ENCODE peak calls at places on chromosomes 1 and 21, in nine cellular contexts. C is body of pancreas, J is A549, H is IMR-90, N is tibial nerve, K is Peyer's patch, L is uterus, X is testis, Y is ovary. V is an unnamed sample. For H3K9me3, the result is how much of the 10 kb centered on the place peaks cover.

GRCh38 chr1:214584805-214585766 is 17.9 kb upstream of the CENPF start:
- DNase-seq in C (no peak), J (peak), H (peak), N (no peak), K (no peak), L (no peak), X (no peak), Y (no peak), V (no peak)

GRCh38 chr1:93620841-93621210 is 60.8 kb downstream of the BCAR3 start:
- DNase-seq in C (no peak), J (no peak), H (no peak), N (no peak), K (no peak), L (no peak), X (peak), Y (no peak), V (no peak)

GRCh38 chr1:21099034-21099868 is 77.4 kb downstream of the EIF4G3 start:
- DNase-seq in C (no peak), J (no peak), H (peak), N (no peak), K (no peak), L (no peak), X (no peak), Y (no peak), V (no peak)

GRCh38 chr1:67948155-67949075 is 102.0 kb downstream of the DIRAS3 start:
- DNase-seq in C (no peak), J (no peak), H (peak), N (no peak), K (no peak), L (no peak), X (no peak), Y (no peak), V (no peak)

GRCh38 chr1:117059334-117059677 is 820 bp upstream of the TTF2 start:
- DNase-seq in C (peak), J (peak), H (no peak), N (peak), K (peak), L (no peak), X (peak), Y (peak), V (no peak)

GRCh38 chr1:218823291-218823900 is 350.3 kb upstream of the LYPLAL1 start:
- DNase-seq in C (no peak), J (no peak), H (peak), N (no peak), K (no peak), L (no peak), X (no peak), Y (no peak), V (no peak)

GRCh38 chr1:234655328-234656069 is 45.5 kb upstream of the IRF2BP2 start:
- DNase-seq in C (no peak), J (no peak), H (no peak), N (no peak), K (no peak), L (no peak), X (no peak), Y (no peak), V (no peak)

GRCh38 chr1:18871401-18872070 is 12.1 kb upstream of the TAS1R2 start:
- DNase-seq in C (no peak), J (no peak), H (no peak), N (no peak), K (no peak), L (no peak), X (no peak), Y (no peak), V (no peak)

GRCh38 chr1:26582836-26583460 is 53.4 kb downstream of the RPS6KA1 start:
- DNase-seq in C (no peak), J (no peak), H (peak), N (no peak), K (no peak), L (no peak), X (no peak), Y (no peak), V (no peak)

GRCh38 chr1:194069168-194069830 is 882.9 kb upstream of the B3GALT2 start:
- DNase-seq in C (no peak), J (no peak), H (peak), N (no peak), K (no peak), L (peak), X (peak), Y (no peak), V (no peak)

GRCh38 chr1:154190550-154190949 is 1.4 kb downstream of the TPM3 start:
- DNase-seq in C (no peak), J (no peak), H (peak), N (no peak), K (no peak), L (no peak), X (no peak), Y (no peak), V (no peak)

GRCh38 chr1:176949033-176949662 is 215.4 kb downstream of the ASTN1 start:
- DNase-seq in C (peak), J (peak), H (peak), N (no peak), K (peak), L (no peak), X (peak), Y (peak), V (no peak)

GRCh38 chr1:41918450-41919043 is at the start of gene HIVEP3:
- DNase-seq in C (no peak), J (peak), H (no peak), N (no peak), K (no peak), L (no peak), X (peak), Y (no peak), V (no peak)

GRCh38 chr1:1562556-1563195 is 12.0 kb downstream of the SSU72 start:
- DNase-seq in C (no peak), J (no peak), H (no peak), N (no peak), K (no peak), L (no peak), X (no peak), Y (no peak), V (no peak)

GRCh38 chr1:40896482-40896881 is 34.3 kb upstream of the CITED4 start:
- DNase-seq in C (no peak), J (no peak), H (no peak), N (no peak), K (no peak), L (no peak), X (no peak), Y (no peak), V (no peak)

GRCh38 chr1:28171246-28171645 is 5.2 kb downstream of the PTAFR start:
- DNase-seq in C (no peak), J (no peak), H (no peak), N (no peak), K (peak), L (no peak), X (no peak), Y (no peak), V (no peak)

GRCh38 chr1:37759451-37759850 is 5.5 kb downstream of the EPHA10 start:
- DNase-seq in C (no peak), J (no peak), H (no peak), N (no peak), K (no peak), L (no peak), X (no peak), Y (no peak), V (no peak)

GRCh38 chr1:36962991-36963390 is 71.3 kb downstream of the GRIK3 start:
- DNase-seq in C (no peak), J (no peak), H (no peak), N (no peak), K (no peak), L (no peak), X (no peak), Y (no peak), V (no peak)

GRCh38 chr1:70227439-70227838 is 6.3 kb downstream of the SRSF11 start:
- DNase-seq in C (no peak), J (no peak), H (peak), N (no peak), K (no peak), L (no peak), X (no peak), Y (no peak), V (no peak)

GRCh38 chr1:234844479-234845031 is 234.6 kb upstream of the IRF2BP2 start:
- DNase-seq in C (no peak), J (no peak), H (peak), N (no peak), K (no peak), L (no peak), X (no peak), Y (no peak), V (no peak)

GRCh38 chr1:13494025-13494424 is 19.8 kb downstream of the LRRC38 start:
- DNase-seq in C (no peak), J (no peak), H (no peak), N (no peak), K (no peak), L (no peak), X (no peak), Y (no peak), V (no peak)

GRCh38 chr1:15701784-15702183 is 17.7 kb downstream of the PLEKHM2 start:
- DNase-seq in C (no peak), J (no peak), H (no peak), N (no peak), K (no peak), L (no peak), X (no peak), Y (no peak), V (no peak)

GRCh38 chr1:15704526-15705183 is 20.5 kb downstream of the PLEKHM2 start:
- DNase-seq in C (no peak), J (no peak), H (no peak), N (no peak), K (no peak), L (peak), X (no peak), Y (peak), V (no peak)

GRCh38 chr1:15705184-15705566 is 21.1 kb downstream of the PLEKHM2 start:
- DNase-seq in C (no peak), J (no peak), H (no peak), N (no peak), K (no peak), L (no peak), X (no peak), Y (no peak), V (no peak)

GRCh38 chr1:15703562-15703961 is 19.4 kb downstream of the PLEKHM2 start:
- DNase-seq in C (peak), J (no peak), H (peak), N (peak), K (no peak), L (peak), X (peak), Y (peak), V (no peak)

DNA sequence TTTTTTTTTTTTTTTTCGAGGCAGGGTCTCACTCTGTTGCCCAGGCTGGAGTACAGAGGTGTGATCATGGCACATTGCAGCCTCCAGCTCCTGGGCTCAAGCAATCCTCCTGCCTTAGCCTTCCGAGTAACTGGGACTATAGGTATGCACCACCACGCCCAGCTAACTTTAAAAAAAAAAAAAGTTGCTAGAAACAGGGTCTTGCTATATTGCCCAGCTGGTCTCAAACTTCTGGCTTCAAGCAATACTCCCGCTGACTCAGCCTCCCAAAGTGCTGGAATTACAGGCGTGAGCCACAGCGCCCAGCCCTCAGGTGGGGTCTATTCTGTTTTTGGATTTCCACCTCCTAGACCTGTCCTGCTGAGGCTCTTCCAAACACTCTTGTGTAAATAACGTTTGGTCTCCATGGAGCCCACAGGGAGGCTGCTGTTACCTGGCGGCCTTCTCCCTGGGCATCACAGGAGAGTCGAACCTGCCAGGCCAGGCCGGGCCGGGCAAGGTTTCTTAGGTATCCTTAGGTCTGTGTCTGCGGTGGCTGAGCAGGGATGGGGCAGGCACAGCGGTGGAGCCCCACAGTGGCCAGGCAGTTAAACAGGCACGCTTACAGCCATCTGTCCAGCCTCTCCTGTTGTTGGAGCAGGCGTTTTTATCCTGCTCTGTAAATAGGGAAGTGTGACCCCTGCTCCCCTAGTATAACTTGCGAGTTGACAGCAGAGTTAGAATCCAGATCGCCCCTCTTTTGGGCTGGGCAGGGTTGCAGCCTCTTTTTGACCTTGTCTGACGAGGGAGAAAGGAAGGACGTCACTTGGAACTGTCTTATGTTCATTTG is 18.8 kb downstream of the PLEKHM2 start:
- DNase-seq in C (peak), J (no peak), H (peak), N (peak), K (no peak), L (peak), X (no peak), Y (peak), V (no peak)
- H3K9me3 ChIP-seq in C (under half), J (under half), H (under half), N (under half), K (under half), L (under half), X (under half), Y (under half), V (under half)

DNA sequence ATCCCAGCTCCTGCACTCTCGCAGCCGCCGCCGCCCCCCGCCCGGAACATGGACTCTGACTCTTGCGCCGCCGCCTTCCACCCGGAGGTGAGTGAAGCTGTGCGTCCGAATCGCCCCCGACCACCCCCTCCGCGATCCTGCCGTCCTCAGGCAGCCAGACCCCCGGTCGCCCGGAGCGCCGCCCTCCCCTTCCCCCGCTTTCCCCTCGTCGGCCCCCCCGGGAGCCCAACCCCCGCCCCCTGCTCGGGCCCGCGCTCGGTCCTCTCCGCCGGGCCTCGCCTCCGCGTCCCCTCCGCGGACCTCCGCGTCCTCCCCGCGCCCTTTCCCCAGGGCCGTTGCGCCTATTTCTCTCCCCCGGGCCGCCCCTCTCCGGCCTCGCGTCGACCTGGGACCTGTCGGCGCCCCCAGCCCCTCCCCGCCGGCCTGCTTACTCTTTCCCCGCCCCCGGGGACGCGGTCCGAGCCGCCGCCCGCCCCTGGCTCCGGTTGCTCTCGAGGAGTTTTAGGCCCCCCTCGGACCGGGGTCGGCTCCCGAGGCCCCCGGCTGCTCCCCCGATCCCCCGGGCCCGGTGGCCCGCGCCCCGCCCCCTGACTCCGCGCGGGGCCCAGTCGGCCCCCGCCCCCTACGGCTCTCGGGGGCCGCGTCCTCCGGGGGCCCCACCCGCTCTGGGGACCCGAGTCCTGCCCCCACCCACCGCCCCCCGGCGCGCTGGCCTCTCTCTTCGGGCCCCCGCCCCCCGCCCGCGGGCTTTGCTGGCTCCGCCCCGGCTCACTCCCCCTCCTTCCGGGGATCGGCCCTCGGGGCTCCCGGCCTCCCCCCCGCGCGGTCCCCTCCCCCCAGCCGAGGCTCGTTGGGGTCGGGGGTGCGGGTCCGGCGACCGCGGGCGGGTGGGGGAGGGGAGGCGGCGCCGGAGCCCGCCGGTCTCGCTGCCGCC is 755 bp downstream of the PHF13 start:
- DNase-seq in C (peak), J (no peak), H (peak), N (no peak), K (peak), L (peak), X (peak), Y (peak), V (no peak)
- TF ChIP-seq POLR2A in C (no peak), J (no peak), H (no peak), N (no peak), K (no peak), L (no peak), X (no peak), Y (no peak), V (no peak)

GRCh38 chr1:47445823-47446567 is 8.2 kb downstream of the FOXD2 start:
- DNase-seq in C (no peak), J (no peak), H (no peak), N (no peak), K (no peak), L (no peak), X (no peak), Y (no peak), V (no peak)

GRCh38 chr1:47452426-47452825 is 14.6 kb downstream of the FOXD2 start:
- DNase-seq in C (no peak), J (no peak), H (no peak), N (no peak), K (no peak), L (no peak), X (no peak), Y (no peak), V (no peak)

GRCh38 chr1:47450606-47451005 is 12.8 kb downstream of the FOXD2 start:
- DNase-seq in C (no peak), J (no peak), H (no peak), N (no peak), K (no peak), L (no peak), X (no peak), Y (no peak), V (no peak)

GRCh38 chr1:47448462-47449233 is 10.8 kb downstream of the FOXD2 start:
- DNase-seq in C (no peak), J (no peak), H (no peak), N (no peak), K (no peak), L (no peak), X (no peak), Y (no peak), V (no peak)

GRCh38 chr1:47449702-47450552 is 12.1 kb downstream of the FOXD2 start:
- DNase-seq in C (peak), J (peak), H (no peak), N (no peak), K (no peak), L (no peak), X (peak), Y (no peak), V (no peak)
- TF ChIP-seq CTCF in C (peak), J (peak), H (peak), N (peak), K (no peak), L (no peak), X (no peak), Y (no peak), V (no peak)

DNA sequence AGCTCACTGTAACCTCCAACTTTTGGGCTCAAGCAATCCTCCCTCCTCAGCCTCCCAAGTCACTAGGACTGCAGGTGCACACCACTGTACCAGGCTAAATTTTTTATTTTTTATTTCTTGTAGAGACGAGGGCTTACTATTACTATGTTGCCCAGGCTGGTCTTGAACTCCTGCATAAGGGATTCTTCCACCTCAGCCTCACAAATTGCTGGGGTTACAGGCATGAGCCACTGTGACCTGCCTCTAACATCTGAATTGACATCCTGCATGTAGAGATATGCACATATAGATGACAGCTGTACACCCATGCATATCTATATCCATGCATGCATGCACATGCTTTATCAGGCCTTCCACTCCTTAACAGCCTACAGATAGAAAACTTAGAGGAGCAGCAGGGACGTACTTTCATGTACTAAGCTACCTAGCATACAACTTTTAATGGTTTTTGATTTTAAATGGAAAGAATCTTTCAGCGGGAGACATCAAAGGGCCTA is 740.9 kb upstream of the TPTE start:
- DNase-seq in C (no peak), J (no peak), H (no peak), N (no peak), K (no peak), L (no peak), X (no peak), Y (no peak), V (no peak)
- H3K9me3 ChIP-seq in C (under half), J (under half), H (under half), N (under half), K (under half), L (under half), X (under half), Y (under half), V (under half)

GRCh38 chr1:212283741-212284140 is 1.5 kb upstream of the PPP2R5A start:
- DNase-seq in C (no peak), J (no peak), H (no peak), N (no peak), K (no peak), L (no peak), X (no peak), Y (no peak), V (no peak)

GRCh38 chr1:212286437-212287131 is 1.4 kb downstream of the PPP2R5A start:
- DNase-seq in C (no peak), J (no peak), H (peak), N (peak), K (no peak), L (no peak), X (no peak), Y (no peak), V (no peak)

GRCh38 chr1:212284332-212284743 is 872 bp upstream of the PPP2R5A start:
- DNase-seq in C (no peak), J (no peak), H (peak), N (peak), K (no peak), L (no peak), X (no peak), Y (no peak), V (peak)

GRCh38 chr1:212285685-212286436 is 651 bp downstream of the PPP2R5A start:
- DNase-seq in C (peak), J (peak), H (peak), N (peak), K (peak), L (peak), X (peak), Y (peak), V (no peak)

DNA sequence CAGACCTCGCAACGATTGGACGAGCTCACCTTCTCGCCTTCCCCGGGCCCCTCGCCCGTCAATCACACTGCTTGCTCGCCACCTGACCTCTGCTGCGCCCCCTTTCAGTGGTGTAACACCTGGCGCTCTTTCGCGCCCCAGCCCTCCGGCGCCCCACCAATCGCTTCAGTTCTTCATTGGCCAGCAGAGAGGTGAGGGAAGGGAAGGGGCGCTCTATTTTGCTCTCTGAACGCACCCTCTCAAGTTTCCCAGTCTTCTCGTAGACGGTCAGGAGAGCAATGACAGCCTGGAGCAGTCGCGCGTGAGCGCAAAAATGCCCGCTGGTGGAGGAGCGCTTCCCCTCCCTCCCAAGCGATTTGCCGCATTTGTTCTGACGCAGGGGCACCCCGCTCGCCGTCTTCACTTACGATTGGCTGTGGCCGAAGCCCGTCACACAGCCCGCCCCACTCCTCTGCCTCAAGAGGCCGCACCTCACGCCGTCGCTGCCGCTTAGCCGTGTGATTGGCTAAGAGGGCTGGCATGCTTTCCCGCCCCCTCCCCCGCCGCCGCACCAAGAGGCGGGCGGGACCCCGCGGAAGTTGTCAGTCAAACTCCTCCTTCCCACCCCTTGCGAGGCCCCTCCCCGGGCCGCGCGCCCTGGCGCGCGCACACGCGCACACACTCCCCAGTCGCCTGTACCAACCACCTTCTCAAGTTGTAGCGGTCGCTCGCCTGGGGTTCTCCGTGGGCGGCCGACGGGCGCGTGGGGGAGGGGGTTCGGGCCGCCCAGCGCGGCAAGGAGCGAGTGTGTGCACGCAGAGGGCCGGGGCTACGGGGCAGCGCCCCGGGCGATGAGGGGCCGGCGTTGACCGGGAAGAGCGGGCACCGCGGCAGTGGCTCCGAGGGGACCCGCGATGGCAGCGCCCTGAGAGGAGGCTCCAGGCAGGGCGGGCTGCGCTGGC is at the start of gene PPP2R5A:
- DNase-seq in C (peak), J (peak), H (peak), N (peak), K (peak), L (peak), X (peak), Y (peak), V (peak)
- TF ChIP-seq POLR2A in C (peak), J (peak), H (peak), N (peak), K (peak), L (peak), X (peak), Y (peak), V (peak)